ENCODE peak calls at places on chromosomes 11 and 22, in four cellular contexts. One of them, this sample, is unnamed.
A peak's percentile ranks its signal among the peaks of the same experiment; 100 is the strongest.

GRCh38 chr22:23696326-23696851 is 5.6 kb downstream of the RGL4 start:
- DNase-seq in AG09309: no peak
- DNase-seq in A549: no peak
- DNase-seq in IMR-90: peak; percentile 56
- DNase-seq in this sample: no peak

GRCh38 chr22:20583471-20583922 is 76.1 kb downstream of the MED15 start:
- DNase-seq in IMR-90: no peak
- DNase-seq in A549: no peak
- DNase-seq in AG09309: no peak
- DNase-seq in this sample: no peak

GRCh38 chr22:25027052-25027525 is 74.6 kb downstream of the KIAA1671 start:
- DNase-seq in A549: no peak
- DNase-seq in AG09309: no peak
- DNase-seq in IMR-90: no peak
- DNase-seq in this sample: no peak

GRCh38 chr11:44748606-44749005 is 21.8 kb downstream of the TSPAN18 start:
- DNase-seq in AG09309: no peak
- DNase-seq in A549: no peak
- DNase-seq in IMR-90: no peak
- DNase-seq in this sample: no peak

GRCh38 chr11:86765146-86765663 is 35.1 kb upstream of the PRSS23 start:
- DNase-seq in AG09309: no peak
- DNase-seq in A549: no peak
- DNase-seq in IMR-90: peak; percentile 46
- DNase-seq in this sample: no peak

GRCh38 chr11:118194835-118195627 is 18.6 kb upstream of the SCN2B start:
- DNase-seq in AG09309: peak; percentile 27
- DNase-seq in IMR-90: peak; percentile 64
- DNase-seq in A549: peak; percentile 62
- DNase-seq in this sample: peak; percentile 25

GRCh38 chr11:9351956-9352355 is 32.5 kb upstream of the IPO7 start:
- DNase-seq in A549: no peak
- DNase-seq in AG09309: no peak
- DNase-seq in IMR-90: peak; percentile 57
- DNase-seq in this sample: no peak

GRCh38 chr22:46813816-46814597 is 51.6 kb downstream of the TBC1D22A start:
- DNase-seq in A549: no peak
- DNase-seq in AG09309: no peak
- DNase-seq in IMR-90: peak; percentile 61
- DNase-seq in this sample: no peak

GRCh38 chr11:117717485-117718314 is 79.3 kb downstream of the DSCAML1 start:
- DNase-seq in IMR-90: no peak
- DNase-seq in AG09309: no peak
- DNase-seq in A549: peak; percentile 51
- DNase-seq in this sample: no peak

GRCh38 chr11:114432893-114433292 is 6.4 kb upstream of the REXO2 start:
- DNase-seq in A549: no peak
- DNase-seq in IMR-90: no peak
- DNase-seq in AG09309: no peak
- DNase-seq in this sample: no peak

GRCh38 chr11:114430290-114430689 is 9.0 kb upstream of the REXO2 start:
- DNase-seq in A549: no peak
- DNase-seq in IMR-90: no peak
- DNase-seq in AG09309: no peak
- DNase-seq in this sample: no peak

GRCh38 chr11:114438303-114438702 is 964 bp upstream of the REXO2 start:
- DNase-seq in A549: no peak
- DNase-seq in AG09309: no peak
- DNase-seq in IMR-90: peak; percentile 4
- DNase-seq in this sample: no peak

DNA sequence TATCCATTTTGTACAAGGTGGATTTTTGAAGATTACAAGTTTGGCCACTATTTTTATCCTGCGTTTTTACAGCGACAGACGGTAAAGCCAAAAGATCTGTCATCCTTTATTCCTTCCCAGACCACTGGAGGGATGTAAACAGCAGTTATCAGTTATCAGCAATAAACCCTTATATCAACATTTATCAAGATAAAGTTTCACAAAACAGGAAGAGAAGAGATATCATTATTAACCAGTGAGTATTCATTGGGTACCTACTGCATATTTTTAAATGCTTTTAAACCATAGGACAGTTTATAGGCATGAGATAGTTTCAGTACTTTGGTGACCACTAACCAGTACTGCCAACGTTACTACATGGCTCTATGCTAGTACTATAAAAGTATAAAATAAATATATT is 5.9 kb upstream of the REXO2 start:
- DNase-seq in IMR-90: no peak
- DNase-seq in A549: no peak
- DNase-seq in AG09309: no peak
- DNase-seq in this sample: no peak
- TF ChIP-seq CTCF in IMR-90: no peak
- TF ChIP-seq CTCF in A549: no peak
- TF ChIP-seq CTCF in AG09309: no peak
- TF ChIP-seq CTCF in this sample: no peak

GRCh38 chr11:66317322-66317765 is 500 bp upstream of the CD248 start:
- DNase-seq in AG09309: no peak
- DNase-seq in A549: no peak
- DNase-seq in IMR-90: peak; percentile 68
- DNase-seq in this sample: peak; percentile 36
- H3K4me3 ChIP-seq in AG09309: peak overlapping the region; percentile 30
- H3K4me3 ChIP-seq in A549: no peak overlapping the region
- H3K4me3 ChIP-seq in IMR-90: no peak overlapping the region
- H3K4me3 ChIP-seq in this sample: no peak overlapping the region

GRCh38 chr11:62727007-62727832 is at the start of gene HNRNPUL2:
- DNase-seq in IMR-90: peak; percentile 99
- DNase-seq in A549: peak; percentile 97
- DNase-seq in AG09309: peak; percentile 96
- DNase-seq in this sample: peak; percentile 96
- TF ChIP-seq CTCF in IMR-90: peak; percentile 5
- TF ChIP-seq CTCF in A549: no peak
- TF ChIP-seq CTCF in AG09309: no peak
- TF ChIP-seq CTCF in this sample: no peak

DNA sequence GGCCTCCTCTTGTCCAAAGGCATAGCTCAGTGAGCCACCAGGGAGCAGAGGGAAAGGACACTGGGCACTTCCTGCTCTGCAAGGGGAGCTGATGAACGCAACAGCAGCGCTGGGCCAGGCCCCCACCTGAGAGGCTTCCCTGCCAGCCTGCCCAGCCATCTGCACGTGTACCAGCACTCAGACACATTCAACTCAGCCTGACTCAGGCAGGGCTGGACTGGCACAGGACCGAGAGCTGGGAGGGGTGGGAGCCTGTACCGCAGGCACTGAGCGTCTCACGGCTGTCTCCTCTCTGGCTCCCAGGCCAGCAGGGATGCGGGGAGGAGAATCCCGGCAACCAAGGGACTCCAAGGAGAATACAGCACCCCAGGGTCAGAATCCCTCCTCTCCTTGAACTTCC is 411.8 kb downstream of the CTTN start:
- DNase-seq in A549: no peak
- DNase-seq in IMR-90: no peak
- DNase-seq in AG09309: no peak
- DNase-seq in this sample: no peak
- H3K4me3 ChIP-seq in A549: no peak overlapping the region
- H3K4me3 ChIP-seq in IMR-90: no peak overlapping the region
- H3K4me3 ChIP-seq in AG09309: no peak overlapping the region
- H3K4me3 ChIP-seq in this sample: no peak overlapping the region

DNA sequence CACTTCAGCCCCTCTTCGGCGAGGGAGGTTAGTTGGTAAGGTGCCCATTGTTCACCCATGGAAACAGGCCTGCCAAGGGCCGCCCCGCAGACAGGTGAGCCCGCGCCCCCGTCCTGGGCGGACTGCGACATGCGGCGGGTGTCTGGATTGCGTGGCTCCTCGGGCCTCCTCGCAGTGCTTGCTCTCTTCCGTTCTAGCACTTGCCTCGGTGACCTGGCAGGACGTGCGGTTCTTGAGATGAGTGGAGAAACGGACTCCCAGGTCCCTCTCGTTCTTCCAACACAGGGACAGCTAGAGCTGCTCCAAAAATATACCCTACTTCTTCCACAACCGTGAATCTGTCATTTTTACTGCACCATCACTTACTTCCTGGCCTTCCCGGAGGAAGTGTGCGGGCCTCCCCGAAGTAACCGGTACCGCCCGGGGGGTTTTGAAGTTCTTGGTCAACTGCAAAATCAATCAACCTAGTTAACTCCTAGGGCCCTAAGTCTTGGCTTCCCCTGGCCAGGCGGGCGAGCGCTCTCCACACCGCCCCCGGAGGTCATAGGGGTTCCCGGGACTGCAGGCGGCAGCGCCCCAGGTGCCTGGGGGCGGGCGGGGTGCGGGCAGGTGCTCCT is 745 bp upstream of the ZBTB44 start:
- DNase-seq in IMR-90: no peak
- DNase-seq in A549: no peak
- DNase-seq in AG09309: no peak
- DNase-seq in this sample: no peak
- TF ChIP-seq CTCF in IMR-90: no peak
- TF ChIP-seq CTCF in A549: no peak
- TF ChIP-seq CTCF in AG09309: no peak
- TF ChIP-seq CTCF in this sample: no peak

DNA sequence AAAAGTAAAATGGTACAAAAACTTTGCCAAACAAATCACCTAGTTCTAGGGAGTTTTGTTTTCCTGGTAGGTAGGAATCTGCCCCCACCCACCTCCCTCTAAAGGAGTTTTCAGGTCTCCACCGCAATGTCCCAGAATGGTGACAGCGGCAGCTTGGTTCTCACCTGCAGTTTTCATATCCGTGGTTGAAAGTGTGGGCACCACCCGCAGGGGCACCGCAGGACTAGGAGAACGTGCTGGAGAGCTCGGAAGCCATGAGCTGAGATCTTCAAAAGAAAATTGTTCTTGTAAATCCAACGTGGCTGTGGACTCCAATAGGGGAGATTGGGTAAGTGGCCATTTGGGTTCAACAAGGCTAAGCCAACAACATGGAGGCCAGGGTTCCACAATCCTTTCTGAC is 10.8 kb downstream of the NFRKB start:
- DNase-seq in A549: no peak
- DNase-seq in AG09309: no peak
- DNase-seq in IMR-90: no peak
- DNase-seq in this sample: no peak
- H3K4me3 ChIP-seq in A549: no peak overlapping the region
- H3K4me3 ChIP-seq in AG09309: no peak overlapping the region
- H3K4me3 ChIP-seq in IMR-90: no peak overlapping the region
- H3K4me3 ChIP-seq in this sample: no peak overlapping the region

DNA sequence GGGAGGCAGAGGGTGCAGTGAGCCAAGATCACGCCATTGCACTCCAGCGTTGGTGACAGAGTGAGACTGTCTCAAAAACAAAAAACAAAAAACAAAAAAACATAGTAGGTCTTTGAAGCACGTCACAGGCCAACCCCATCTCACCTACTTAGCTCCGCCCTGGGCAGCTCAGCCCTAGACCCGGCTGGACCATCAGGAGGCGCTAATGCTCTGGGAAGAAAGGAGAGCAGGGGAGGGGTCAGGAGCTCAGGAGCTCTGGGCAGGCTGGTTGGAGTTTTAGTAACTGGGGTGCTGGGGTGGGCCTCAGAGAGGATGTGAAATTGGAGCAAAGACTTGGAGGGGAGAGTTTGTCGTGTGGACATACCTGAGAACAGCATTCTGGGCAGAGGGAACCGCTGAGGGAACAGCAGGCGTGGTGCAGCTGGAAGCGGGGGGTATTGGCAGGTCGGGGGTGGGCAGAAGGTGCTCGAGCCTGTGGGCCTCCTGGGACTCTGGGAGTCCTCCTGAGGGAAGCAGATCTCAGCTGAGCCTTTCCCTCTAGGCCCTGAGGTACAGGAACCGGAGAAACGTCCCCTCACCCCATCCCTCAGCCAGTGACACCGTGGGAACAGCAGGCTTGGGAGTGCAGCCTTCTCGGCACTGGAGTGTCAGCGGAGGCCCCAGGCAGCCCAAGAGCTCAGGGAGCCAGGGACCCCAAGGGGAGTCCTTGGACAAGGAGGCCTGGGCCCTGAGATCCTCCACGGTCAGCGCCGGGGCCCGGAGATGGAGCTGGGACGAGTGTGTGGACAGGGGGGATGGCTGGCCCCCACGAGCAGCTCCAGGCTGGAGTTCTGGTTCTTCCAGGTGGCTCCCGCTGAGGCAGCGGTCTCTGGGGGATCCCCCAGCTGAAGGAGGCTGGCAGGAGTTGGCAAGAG is 2.2 kb upstream of the RPS6KA4 start:
- DNase-seq in AG09309: no peak
- DNase-seq in A549: peak; percentile 88
- DNase-seq in IMR-90: no peak
- DNase-seq in this sample: no peak
- TF ChIP-seq CTCF in AG09309: peak; percentile 41
- TF ChIP-seq CTCF in A549: peak; percentile 54
- TF ChIP-seq CTCF in IMR-90: peak; percentile 43
- TF ChIP-seq CTCF in this sample: peak; percentile 54

DNA sequence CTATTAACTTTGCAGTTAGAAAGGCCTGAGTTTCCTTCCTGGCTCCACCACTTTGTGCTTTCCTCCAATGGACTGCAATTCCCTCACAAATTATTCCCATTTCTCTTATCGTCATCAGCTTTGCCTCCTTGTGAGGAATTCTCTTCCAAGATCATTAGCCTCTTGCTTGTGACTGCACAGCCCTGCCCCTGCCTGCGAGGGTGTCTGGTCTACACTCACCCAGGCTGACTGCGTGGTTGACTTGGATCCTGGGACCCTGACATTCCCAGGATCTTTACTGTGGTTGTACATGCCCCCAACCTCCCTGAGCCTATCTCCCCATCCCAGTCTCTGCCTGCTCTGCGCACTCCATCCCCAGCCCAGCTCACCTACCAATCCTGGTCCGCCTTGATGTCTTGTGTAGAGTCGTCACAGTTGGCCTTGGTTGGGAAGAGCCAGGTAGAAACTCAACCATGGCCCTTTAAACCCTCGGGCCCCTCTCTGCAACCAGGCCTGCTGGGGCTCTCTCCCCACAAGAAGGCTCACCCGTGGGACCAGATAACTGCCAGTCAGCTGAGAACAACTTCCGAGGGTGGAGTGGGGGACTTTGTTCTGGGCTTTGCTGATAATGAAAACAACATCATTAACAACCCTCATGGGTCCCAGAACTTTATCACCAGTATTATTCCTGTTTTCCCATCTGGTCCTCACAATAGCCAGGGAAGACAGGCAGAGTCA is at the start of gene OR2AT4:
- DNase-seq in AG09309: no peak
- DNase-seq in IMR-90: no peak
- DNase-seq in A549: no peak
- DNase-seq in this sample: no peak
- H3K4me3 ChIP-seq in AG09309: no peak within 1 kb of the TSS
- H3K4me3 ChIP-seq in IMR-90: no peak within 1 kb of the TSS
- H3K4me3 ChIP-seq in A549: no peak within 1 kb of the TSS
- H3K4me3 ChIP-seq in this sample: no peak within 1 kb of the TSS

GRCh38 chr11:120210651-120211521 is at the start of gene OAF:
- DNase-seq in A549: peak; percentile 65
- DNase-seq in AG09309: no peak
- DNase-seq in IMR-90: peak; percentile 83
- DNase-seq in this sample: peak; percentile 61
- TF ChIP-seq CTCF in A549: peak; percentile 31
- TF ChIP-seq CTCF in AG09309: peak; percentile 9
- TF ChIP-seq CTCF in IMR-90: peak; percentile 26
- TF ChIP-seq CTCF in this sample: no peak